ENCODE peak calls at places on chromosome 12, in ten cellular contexts. One of them, this sample, is unnamed.

GRCh38 chr12:101021442-101021841 is 188.6 kb downstream of the SLC5A8 start:
- DNase-seq in right lobe of liver: no peak
- DNase-seq in PC-3: peak
- DNase-seq in SK-N-SH: no peak
- DNase-seq in cardiac fibroblast: no peak
- DNase-seq in mesenchymal stem cell: peak
- DNase-seq in naive thymus-derived CD4-positive, alpha-beta T cell: no peak
- DNase-seq in stomach: no peak
- DNase-seq in MM.1S: no peak
- DNase-seq in Karpas-422: no peak
- DNase-seq in this sample: no peak

GRCh38 chr12:111379942-111380554 is 11.2 kb upstream of the PHETA1 start:
- DNase-seq in right lobe of liver: no peak
- DNase-seq in PC-3: no peak
- DNase-seq in SK-N-SH: no peak
- DNase-seq in cardiac fibroblast: no peak
- DNase-seq in mesenchymal stem cell: no peak
- DNase-seq in naive thymus-derived CD4-positive, alpha-beta T cell: no peak
- DNase-seq in stomach: no peak
- DNase-seq in MM.1S: no peak
- DNase-seq in Karpas-422: no peak
- DNase-seq in this sample: no peak

GRCh38 chr12:1605129-1606020 is 11.0 kb upstream of the FBXL14 start:
- DNase-seq in right lobe of liver: peak
- DNase-seq in PC-3: peak
- DNase-seq in SK-N-SH: peak
- DNase-seq in cardiac fibroblast: peak
- DNase-seq in mesenchymal stem cell: peak
- DNase-seq in naive thymus-derived CD4-positive, alpha-beta T cell: peak
- DNase-seq in stomach: peak
- DNase-seq in MM.1S: peak
- DNase-seq in Karpas-422: peak
- DNase-seq in this sample: peak

GRCh38 chr12:108214486-108214885 is 85.4 kb downstream of the WSCD2 start:
- DNase-seq in right lobe of liver: no peak
- DNase-seq in PC-3: peak
- DNase-seq in SK-N-SH: no peak
- DNase-seq in cardiac fibroblast: peak
- DNase-seq in mesenchymal stem cell: no peak
- DNase-seq in naive thymus-derived CD4-positive, alpha-beta T cell: no peak
- DNase-seq in stomach: no peak
- DNase-seq in MM.1S: peak
- DNase-seq in Karpas-422: peak
- DNase-seq in this sample: no peak

GRCh38 chr12:78210894-78211302 is 380.2 kb downstream of the NAV3 start:
- DNase-seq in right lobe of liver: no peak
- DNase-seq in PC-3: peak
- DNase-seq in SK-N-SH: no peak
- DNase-seq in cardiac fibroblast: peak
- DNase-seq in mesenchymal stem cell: peak
- DNase-seq in naive thymus-derived CD4-positive, alpha-beta T cell: no peak
- DNase-seq in stomach: no peak
- DNase-seq in MM.1S: no peak
- DNase-seq in Karpas-422: no peak
- DNase-seq in this sample: no peak

GRCh38 chr12:45893240-45893639 is 97.1 kb downstream of the SCAF11 start:
- DNase-seq in right lobe of liver: no peak
- DNase-seq in PC-3: peak
- DNase-seq in SK-N-SH: no peak
- DNase-seq in cardiac fibroblast: peak
- DNase-seq in mesenchymal stem cell: no peak
- DNase-seq in naive thymus-derived CD4-positive, alpha-beta T cell: no peak
- DNase-seq in stomach: no peak
- DNase-seq in MM.1S: no peak
- DNase-seq in Karpas-422: peak
- DNase-seq in this sample: peak

GRCh38 chr12:46722737-46723136 is 103.1 kb downstream of the SLC38A4 start:
- DNase-seq in right lobe of liver: no peak
- DNase-seq in PC-3: peak
- DNase-seq in SK-N-SH: no peak
- DNase-seq in cardiac fibroblast: peak
- DNase-seq in mesenchymal stem cell: no peak
- DNase-seq in naive thymus-derived CD4-positive, alpha-beta T cell: no peak
- DNase-seq in stomach: no peak
- DNase-seq in MM.1S: no peak
- DNase-seq in Karpas-422: no peak
- DNase-seq in this sample: no peak

GRCh38 chr12:107718606-107719005 is 33.0 kb downstream of the PWP1 start:
- DNase-seq in right lobe of liver: no peak
- DNase-seq in PC-3: no peak
- DNase-seq in SK-N-SH: no peak
- DNase-seq in cardiac fibroblast: no peak
- DNase-seq in mesenchymal stem cell: no peak
- DNase-seq in naive thymus-derived CD4-positive, alpha-beta T cell: no peak
- DNase-seq in stomach: no peak
- DNase-seq in MM.1S: no peak
- DNase-seq in Karpas-422: no peak
- DNase-seq in this sample: no peak

GRCh38 chr12:42761601-42762350 is 172.2 kb upstream of the PRICKLE1 start:
- DNase-seq in right lobe of liver: no peak
- DNase-seq in PC-3: peak
- DNase-seq in SK-N-SH: no peak
- DNase-seq in cardiac fibroblast: peak
- DNase-seq in mesenchymal stem cell: no peak
- DNase-seq in naive thymus-derived CD4-positive, alpha-beta T cell: no peak
- DNase-seq in stomach: no peak
- DNase-seq in MM.1S: no peak
- DNase-seq in Karpas-422: no peak
- DNase-seq in this sample: no peak

GRCh38 chr12:106342397-106343212 is 14.9 kb upstream of the POLR3B start:
- DNase-seq in right lobe of liver: peak
- DNase-seq in PC-3: peak
- DNase-seq in SK-N-SH: no peak
- DNase-seq in cardiac fibroblast: peak
- DNase-seq in mesenchymal stem cell: peak
- DNase-seq in naive thymus-derived CD4-positive, alpha-beta T cell: no peak
- DNase-seq in stomach: peak
- DNase-seq in MM.1S: no peak
- DNase-seq in Karpas-422: no peak
- DNase-seq in this sample: no peak

GRCh38 chr12:120055231-120055630 is 61.3 kb downstream of the RAB35 start:
- DNase-seq in right lobe of liver: no peak
- DNase-seq in PC-3: peak
- DNase-seq in SK-N-SH: no peak
- DNase-seq in cardiac fibroblast: peak
- DNase-seq in mesenchymal stem cell: no peak
- DNase-seq in naive thymus-derived CD4-positive, alpha-beta T cell: no peak
- DNase-seq in stomach: no peak
- DNase-seq in MM.1S: no peak
- DNase-seq in Karpas-422: no peak
- DNase-seq in this sample: no peak

GRCh38 chr12:79553863-79554574 is 136.7 kb downstream of the PAWR start:
- DNase-seq in right lobe of liver: no peak
- DNase-seq in PC-3: no peak
- DNase-seq in SK-N-SH: no peak
- DNase-seq in cardiac fibroblast: no peak
- DNase-seq in mesenchymal stem cell: no peak
- DNase-seq in naive thymus-derived CD4-positive, alpha-beta T cell: no peak
- DNase-seq in stomach: no peak
- DNase-seq in MM.1S: no peak
- DNase-seq in Karpas-422: no peak
- DNase-seq in this sample: no peak

GRCh38 chr12:7110661-7111060 is 1.6 kb upstream of the C1RL start:
- DNase-seq in right lobe of liver: no peak
- DNase-seq in PC-3: no peak
- DNase-seq in SK-N-SH: no peak
- DNase-seq in cardiac fibroblast: no peak
- DNase-seq in mesenchymal stem cell: no peak
- DNase-seq in naive thymus-derived CD4-positive, alpha-beta T cell: no peak
- DNase-seq in stomach: no peak
- DNase-seq in MM.1S: no peak
- DNase-seq in Karpas-422: no peak
- DNase-seq in this sample: no peak

GRCh38 chr12:8697476-8698131 is at the start of gene RIMKLB:
- DNase-seq in right lobe of liver: peak
- DNase-seq in PC-3: peak
- DNase-seq in SK-N-SH: peak
- DNase-seq in cardiac fibroblast: peak
- DNase-seq in mesenchymal stem cell: peak
- DNase-seq in naive thymus-derived CD4-positive, alpha-beta T cell: peak
- DNase-seq in stomach: peak
- DNase-seq in MM.1S: peak
- DNase-seq in Karpas-422: peak
- DNase-seq in this sample: peak

GRCh38 chr12:12123209-12123608 is 52.5 kb downstream of the BCL2L14 start:
- DNase-seq in right lobe of liver: no peak
- DNase-seq in PC-3: no peak
- DNase-seq in SK-N-SH: no peak
- DNase-seq in cardiac fibroblast: no peak
- DNase-seq in mesenchymal stem cell: no peak
- DNase-seq in naive thymus-derived CD4-positive, alpha-beta T cell: no peak
- DNase-seq in stomach: no peak
- DNase-seq in MM.1S: no peak
- DNase-seq in Karpas-422: no peak
- DNase-seq in this sample: no peak

GRCh38 chr12:48954781-48955501 is 2.3 kb downstream of the ARF3 start:
- DNase-seq in right lobe of liver: no peak
- DNase-seq in PC-3: no peak
- DNase-seq in SK-N-SH: no peak
- DNase-seq in cardiac fibroblast: no peak
- DNase-seq in mesenchymal stem cell: no peak
- DNase-seq in naive thymus-derived CD4-positive, alpha-beta T cell: no peak
- DNase-seq in stomach: no peak
- DNase-seq in MM.1S: no peak
- DNase-seq in Karpas-422: peak
- DNase-seq in this sample: no peak
- H3K4me3 ChIP-seq in right lobe of liver: no peak
- H3K4me3 ChIP-seq in PC-3: peak
- H3K4me3 ChIP-seq in SK-N-SH: no peak
- H3K4me3 ChIP-seq in cardiac fibroblast: no peak
- H3K4me3 ChIP-seq in mesenchymal stem cell: no peak
- H3K4me3 ChIP-seq in naive thymus-derived CD4-positive, alpha-beta T cell: no peak
- H3K4me3 ChIP-seq in stomach: no peak
- H3K4me3 ChIP-seq in MM.1S: no peak
- H3K4me3 ChIP-seq in Karpas-422: peak
- H3K4me3 ChIP-seq in this sample: no peak

GRCh38 chr12:93174048-93174447 is 203.7 kb upstream of the NUDT4 start:
- DNase-seq in right lobe of liver: no peak
- DNase-seq in PC-3: no peak
- DNase-seq in SK-N-SH: peak
- DNase-seq in cardiac fibroblast: peak
- DNase-seq in mesenchymal stem cell: peak
- DNase-seq in naive thymus-derived CD4-positive, alpha-beta T cell: no peak
- DNase-seq in stomach: no peak
- DNase-seq in MM.1S: no peak
- DNase-seq in Karpas-422: no peak
- DNase-seq in this sample: no peak
- H3K4me3 ChIP-seq in right lobe of liver: no peak
- H3K4me3 ChIP-seq in PC-3: no peak
- H3K4me3 ChIP-seq in SK-N-SH: no peak
- H3K4me3 ChIP-seq in cardiac fibroblast: no peak
- H3K4me3 ChIP-seq in mesenchymal stem cell: no peak
- H3K4me3 ChIP-seq in naive thymus-derived CD4-positive, alpha-beta T cell: no peak
- H3K4me3 ChIP-seq in stomach: no peak
- H3K4me3 ChIP-seq in MM.1S: no peak
- H3K4me3 ChIP-seq in Karpas-422: no peak
- H3K4me3 ChIP-seq in this sample: no peak

GRCh38 chr12:14841761-14842160 is 1.6 kb downstream of the ART4 start:
- DNase-seq in right lobe of liver: peak
- DNase-seq in PC-3: peak
- DNase-seq in SK-N-SH: no peak
- DNase-seq in cardiac fibroblast: peak
- DNase-seq in mesenchymal stem cell: peak
- DNase-seq in naive thymus-derived CD4-positive, alpha-beta T cell: no peak
- DNase-seq in stomach: no peak
- DNase-seq in MM.1S: no peak
- DNase-seq in Karpas-422: no peak
- DNase-seq in this sample: no peak
- H3K4me3 ChIP-seq in right lobe of liver: peak
- H3K4me3 ChIP-seq in PC-3: no peak
- H3K4me3 ChIP-seq in SK-N-SH: no peak
- H3K4me3 ChIP-seq in cardiac fibroblast: no peak
- H3K4me3 ChIP-seq in mesenchymal stem cell: no peak
- H3K4me3 ChIP-seq in naive thymus-derived CD4-positive, alpha-beta T cell: no peak
- H3K4me3 ChIP-seq in stomach: no peak
- H3K4me3 ChIP-seq in MM.1S: no peak
- H3K4me3 ChIP-seq in Karpas-422: no peak
- H3K4me3 ChIP-seq in this sample: no peak

DNA sequence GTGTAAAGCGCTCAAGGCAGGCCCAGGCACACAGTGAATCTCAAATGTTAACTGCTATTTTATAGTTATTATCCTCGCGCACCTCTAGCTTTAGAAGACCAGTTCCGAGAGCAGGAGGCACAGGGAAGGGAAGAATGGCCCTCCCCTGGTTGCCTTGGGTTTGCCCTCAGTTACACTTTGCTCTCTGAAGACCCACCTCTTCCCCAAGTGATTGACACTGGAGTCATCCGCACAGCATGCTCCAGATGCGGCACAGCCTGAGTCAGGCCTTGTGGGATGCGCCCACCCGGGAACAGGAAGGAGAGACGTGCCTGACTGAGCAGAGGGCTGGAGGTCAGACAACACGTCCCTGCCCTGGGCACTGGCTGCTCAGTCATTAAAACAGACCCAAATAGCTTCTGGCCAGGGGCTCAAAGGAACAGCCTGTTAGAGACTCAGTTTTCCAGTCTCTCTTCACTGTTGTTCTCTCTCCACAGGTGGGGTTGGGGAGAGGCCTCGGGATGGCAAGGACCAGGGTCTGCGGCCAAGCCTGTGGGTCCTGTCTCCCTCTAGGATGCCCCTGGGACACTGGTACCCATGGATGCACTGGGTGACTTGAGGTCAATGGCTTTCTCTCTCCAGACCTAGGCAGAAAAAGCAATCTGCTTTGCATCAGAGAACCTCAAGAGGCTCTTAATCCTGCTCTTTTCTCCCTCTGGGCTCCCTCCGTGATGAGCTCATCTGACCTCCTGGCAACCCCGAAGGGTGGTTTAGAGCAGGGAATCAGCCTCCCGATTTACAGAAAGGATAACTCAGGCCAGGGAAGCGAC is 13.6 kb upstream of the MLXIP start:
- DNase-seq in right lobe of liver: no peak
- DNase-seq in PC-3: peak
- DNase-seq in SK-N-SH: peak
- DNase-seq in cardiac fibroblast: peak
- DNase-seq in mesenchymal stem cell: peak
- DNase-seq in naive thymus-derived CD4-positive, alpha-beta T cell: no peak
- DNase-seq in stomach: no peak
- DNase-seq in MM.1S: no peak
- DNase-seq in Karpas-422: peak
- DNase-seq in this sample: peak
- H3K4me3 ChIP-seq in right lobe of liver: no peak
- H3K4me3 ChIP-seq in PC-3: no peak
- H3K4me3 ChIP-seq in SK-N-SH: peak
- H3K4me3 ChIP-seq in cardiac fibroblast: peak
- H3K4me3 ChIP-seq in mesenchymal stem cell: no peak
- H3K4me3 ChIP-seq in naive thymus-derived CD4-positive, alpha-beta T cell: no peak
- H3K4me3 ChIP-seq in stomach: no peak
- H3K4me3 ChIP-seq in MM.1S: no peak
- H3K4me3 ChIP-seq in Karpas-422: peak
- H3K4me3 ChIP-seq in this sample: peak